ENCODE peak calls at places on chromosomes 3 and 15, in four cellular contexts. L, Q, F and J are unnamed samples.

GRCh38 chr15:83504365-83504764 is 57.2 kb downstream of the SH3GL3 start:
- DNase-seq in L (no peak), Q (no peak), F (peak; percentile 3), J (no peak)

GRCh38 chr15:66253296-66253642 is 281 bp downstream of the MEGF11 start:
- DNase-seq in L (no peak), Q (no peak), F (no peak), J (no peak)

GRCh38 chr15:95263751-95264150 is 1032.4 kb downstream of the MCTP2 start:
- DNase-seq in L (no peak), Q (no peak), F (no peak), J (no peak)

GRCh38 chr3:185175370-185175987 is 22.6 kb upstream of the C3orf70 start:
- DNase-seq in L (peak; percentile 30), Q (no peak), F (peak; percentile 55), J (peak; percentile 52)

GRCh38 chr15:78016860-78017259 is 60.7 kb downstream of the TBC1D2B start:
- DNase-seq in L (no peak), Q (no peak), F (no peak), J (no peak)

GRCh38 chr3:187684880-187685279 is 14.7 kb upstream of the SST start:
- DNase-seq in L (no peak), Q (no peak), F (peak; percentile 77), J (no peak)

GRCh38 chr15:47188766-47189507 is 528.4 kb upstream of the SEMA6D start:
- DNase-seq in L (no peak), Q (no peak), F (no peak), J (no peak)

GRCh38 chr3:61650276-61650675 is 88.9 kb downstream of the PTPRG start:
- DNase-seq in L (no peak), Q (no peak), F (peak; percentile 73), J (peak; percentile 28)

GRCh38 chr15:49406352-49407118 is 16.5 kb upstream of the FGF7 start:
- DNase-seq in L (no peak), Q (no peak), F (no peak), J (no peak)

GRCh38 chr15:71103102-71103676 is 12.1 kb upstream of the THSD4 start:
- DNase-seq in L (peak; percentile 26), Q (no peak), F (peak; percentile 77), J (no peak)

GRCh38 chr3:47419083-47420043 is 38.5 kb downstream of the PTPN23 start:
- DNase-seq in L (no peak), Q (no peak), F (no peak), J (no peak)

GRCh38 chr3:125147491-125147820 is 65.1 kb downstream of the SLC12A8 start:
- DNase-seq in L (no peak), Q (no peak), F (no peak), J (no peak)

GRCh38 chr3:14377838-14378169 is 24.6 kb upstream of the SLC6A6 start:
- DNase-seq in L (no peak), Q (no peak), F (no peak), J (no peak)

GRCh38 chr15:89912145-89912673 is 543 bp downstream of the ARPIN start:
- DNase-seq in L (peak; percentile 58), Q (no peak), F (peak; percentile 21), J (no peak)